ENCODE peak calls at places on chromosomes 13 and 19, in eight cellular contexts. One of them, this sample, is unnamed.

GRCh38 chr19:7900931-7901330 is 2.7 kb upstream of the MAP2K7 start:
- ATAC-seq in natural killer cell: no peak
- ATAC-seq in T-helper 17 cell: no peak
- ATAC-seq in upper lobe of right lung: no peak
- ATAC-seq in left lung: no peak
- ATAC-seq in mucosa of descending colon: no peak
- ATAC-seq in naive thymus-derived CD8-positive, alpha-beta T cell: no peak
- ATAC-seq in CD4-positive, alpha-beta T cell: no peak
- ATAC-seq in this sample: no peak

GRCh38 chr19:34661357-34661756 is 15.6 kb downstream of the SCGB2B2 start:
- ATAC-seq in T-helper 17 cell: no peak
- ATAC-seq in CD4-positive, alpha-beta T cell: no peak
- ATAC-seq in natural killer cell: no peak
- ATAC-seq in left lung: peak
- ATAC-seq in upper lobe of right lung: peak
- ATAC-seq in naive thymus-derived CD8-positive, alpha-beta T cell: no peak
- ATAC-seq in mucosa of descending colon: no peak
- ATAC-seq in this sample: no peak

GRCh38 chr19:9885077-9885552 is 50.0 kb downstream of the PIN1 start:
- ATAC-seq in T-helper 17 cell: no peak
- ATAC-seq in mucosa of descending colon: no peak
- ATAC-seq in left lung: peak
- ATAC-seq in naive thymus-derived CD8-positive, alpha-beta T cell: no peak
- ATAC-seq in CD4-positive, alpha-beta T cell: no peak
- ATAC-seq in upper lobe of right lung: peak
- ATAC-seq in natural killer cell: no peak
- ATAC-seq in this sample: no peak

GRCh38 chr13:102930566-102930965 is 84.7 kb downstream of the ERCC5 start:
- ATAC-seq in left lung: no peak
- ATAC-seq in naive thymus-derived CD8-positive, alpha-beta T cell: no peak
- ATAC-seq in T-helper 17 cell: no peak
- ATAC-seq in upper lobe of right lung: no peak
- ATAC-seq in mucosa of descending colon: no peak
- ATAC-seq in natural killer cell: no peak
- ATAC-seq in CD4-positive, alpha-beta T cell: no peak
- ATAC-seq in this sample: no peak

GRCh38 chr13:59673301-59673700 is 490.4 kb downstream of the DIAPH3 start:
- ATAC-seq in T-helper 17 cell: no peak
- ATAC-seq in natural killer cell: no peak
- ATAC-seq in upper lobe of right lung: no peak
- ATAC-seq in mucosa of descending colon: no peak
- ATAC-seq in naive thymus-derived CD8-positive, alpha-beta T cell: no peak
- ATAC-seq in left lung: no peak
- ATAC-seq in CD4-positive, alpha-beta T cell: no peak
- ATAC-seq in this sample: no peak

GRCh38 chr13:29125145-29125933 is 305.2 kb downstream of the MTUS2 start:
- ATAC-seq in left lung: peak
- ATAC-seq in CD4-positive, alpha-beta T cell: peak
- ATAC-seq in upper lobe of right lung: peak
- ATAC-seq in T-helper 17 cell: peak
- ATAC-seq in naive thymus-derived CD8-positive, alpha-beta T cell: peak
- ATAC-seq in natural killer cell: no peak
- ATAC-seq in mucosa of descending colon: no peak
- ATAC-seq in this sample: peak

GRCh38 chr19:12885749-12886706 is 973 bp downstream of the KLF1 start:
- ATAC-seq in T-helper 17 cell: no peak
- ATAC-seq in CD4-positive, alpha-beta T cell: no peak
- ATAC-seq in left lung: peak
- ATAC-seq in natural killer cell: peak
- ATAC-seq in mucosa of descending colon: peak
- ATAC-seq in naive thymus-derived CD8-positive, alpha-beta T cell: no peak
- ATAC-seq in upper lobe of right lung: no peak
- ATAC-seq in this sample: peak

GRCh38 chr19:49954092-49954825 is 6.7 kb downstream of the SIGLEC11 start:
- ATAC-seq in CD4-positive, alpha-beta T cell: no peak
- ATAC-seq in left lung: peak
- ATAC-seq in upper lobe of right lung: peak
- ATAC-seq in natural killer cell: no peak
- ATAC-seq in T-helper 17 cell: no peak
- ATAC-seq in naive thymus-derived CD8-positive, alpha-beta T cell: no peak
- ATAC-seq in mucosa of descending colon: peak
- ATAC-seq in this sample: no peak

This sample was measured in stimulated activated memory B cell treated with anti-CD40 and anti-IgM and Interleukin-4, amounts not matched to agents 10 μg/mL and 1 μg/mL and 100 μg/mL, for 72 hours.